ENCODE peak calls at places on chromosomes 5 and 9, in four cellular contexts. T, K, H and L are unnamed samples.

GRCh38 chr5:98201006-98201620 is 572.4 kb upstream of the RGMB start:
- DNase-seq in T (no peak), K (no peak), H (no peak), L (no peak)

GRCh38 chr9:109295475-109296110 is 25.3 kb downstream of the EPB41L4B start:
- DNase-seq in T (no peak), K (no peak), H (no peak), L (no peak)

GRCh38 chr5:142013734-142014495 is 1.1 kb upstream of the GNPDA1 start:
- DNase-seq in T (no peak), K (peak), H (no peak), L (no peak)

GRCh38 chr5:77230727-77231469 is 20.4 kb downstream of the PDE8B start:
- DNase-seq in T (no peak), K (no peak), H (no peak), L (no peak)

GRCh38 chr5:176545737-176546509 is 3.2 kb upstream of the CDHR2 start:
- DNase-seq in T (no peak), K (no peak), H (no peak), L (no peak)

GRCh38 chr5:96809898-96810297 is 2.2 kb upstream of the ERAP1 start:
- DNase-seq in T (no peak), K (no peak), H (no peak), L (peak)

GRCh38 chr9:86097510-86098224 is 1.7 kb downstream of the GOLM1 start:
- DNase-seq in T (no peak), K (no peak), H (no peak), L (no peak)

GRCh38 chr5:40413747-40414146 is 266.0 kb upstream of the PTGER4 start:
- DNase-seq in T (no peak), K (peak), H (no peak), L (no peak)

GRCh38 chr9:76617510-76618194 is 146.6 kb upstream of the PCA3 start:
- DNase-seq in T (no peak), K (no peak), H (no peak), L (no peak)

GRCh38 chr9:97696025-97696822 is 916 bp downstream of the XPA start:
- DNase-seq in T (no peak), K (no peak), H (no peak), L (no peak)